ENCODE peak calls at places on chromosome 9, in seven cellular contexts. Q is T-helper 2 cell; O is stimulated activated CD8-positive, alpha-beta memory T cell treated with anti-CD3 and anti-CD28 coated beads, Interleukin-7, amount 100 ng/mL, for 48 hours; G is natural killer cell treated with Interleukin-12 subunit alpha and Interleukin-12 subunit beta and Interleukin-15 and Interleukin-18, amount 100 ng/mL, for 72 hours; B is NCI-H1092 treated with DMSO at 0.1 percent for 48 hours; V is bronchial epithelial cell; S is GM13977. F is an unnamed sample.

GRCh38 chr9:88179080-88179521 is 40.8 kb upstream of the SPATA31C2 start:
- DNase-seq in B (no peak), O (no peak), V (no peak), S (no peak), Q (no peak), G (peak; percentile 64), F (no peak)

GRCh38 chr9:84991506-84991855 is 322.0 kb downstream of the NTRK2 start:
- DNase-seq in S (no peak), B (no peak), O (no peak), G (no peak), V (no peak), Q (no peak), F (no peak)

GRCh38 chr9:37944671-37945481 is 40.9 kb upstream of the SLC25A51 start:
- DNase-seq in V (peak; percentile 43), S (no peak), B (no peak), G (no peak), Q (no peak), O (no peak), F (no peak)

GRCh38 chr9:18905033-18905882 is 127.8 kb downstream of the SAXO1 start:
- DNase-seq in B (no peak), Q (no peak), G (no peak), S (no peak), V (no peak), O (no peak), F (no peak)

GRCh38 chr9:126108240-126108639 is 218.4 kb upstream of the MVB12B start:
- DNase-seq in V (no peak), O (no peak), G (peak; percentile 32), S (no peak), B (no peak), Q (no peak), F (no peak)

GRCh38 chr9:2767800-2768199 is 50.5 kb downstream of the KCNV2 start:
- DNase-seq in G (no peak), S (no peak), O (no peak), B (no peak), Q (no peak), V (no peak), F (no peak)

GRCh38 chr9:126784401-126784800 is 20.4 kb upstream of the ZBTB43 start:
- DNase-seq in G (no peak), Q (no peak), S (no peak), V (no peak), O (no peak), B (no peak), F (no peak)

GRCh38 chr9:127598839-127599549 is 13.1 kb upstream of the STXBP1 start:
- DNase-seq in S (no peak), B (no peak), Q (no peak), O (no peak), G (no peak), V (no peak), F (no peak)

GRCh38 chr9:27527702-27528277 is 1.8 kb downstream of the MOB3B start:
- DNase-seq in G (no peak), V (no peak), B (no peak), Q (no peak), S (no peak), O (no peak), F (no peak)

GRCh38 chr9:109817846-109818472 is 38.0 kb downstream of the PALM2AKAP2 start:
- DNase-seq in B (peak; percentile 85), G (no peak), V (peak; percentile 93), S (peak; percentile 53), Q (no peak), O (no peak), F (peak; percentile 55)

GRCh38 chr9:128703616-128704355 is 1.5 kb downstream of the PKN3 start:
- DNase-seq in S (no peak), V (no peak), O (no peak), G (no peak), B (no peak), Q (no peak), F (no peak)

GRCh38 chr9:132411091-132411508 is 1.1 kb downstream of the CFAP77 start:
- DNase-seq in Q (peak; percentile 48), B (peak; percentile 54), V (peak; percentile 42), G (peak; percentile 67), O (peak; percentile 39), S (peak; percentile 77), F (no peak)

GRCh38 chr9:28671000-28671399 is 1097.7 kb upstream of the C9orf72 start:
- DNase-seq in S (no peak), G (no peak), Q (no peak), B (no peak), O (no peak), V (no peak), F (no peak)

GRCh38 chr9:136597141-136597885 is 51.5 kb upstream of the NOTCH1 start:
- DNase-seq in S (no peak), G (no peak), V (peak; percentile 16), Q (no peak), B (no peak), O (no peak), F (no peak)

GRCh38 chr9:96587295-96587694 is 32.3 kb downstream of the CDC14B start:
- DNase-seq in V (no peak), Q (no peak), O (no peak), G (peak; percentile 54), S (no peak), B (no peak), F (no peak)

GRCh38 chr9:127930298-127931091 is at the start of gene PIP5KL1:
- DNase-seq in B (peak; percentile 59), V (peak; percentile 57), Q (peak; percentile 56), S (peak; percentile 97), O (no peak), G (peak; percentile 88), F (peak; percentile 61)

GRCh38 chr9:115395511-115396021 is 277.6 kb upstream of the TNC start:
- DNase-seq in B (peak; percentile 58), Q (no peak), G (no peak), S (no peak), V (peak; percentile 64), O (no peak), F (no peak)

GRCh38 chr9:130267930-130268329 is 2.4 kb downstream of the HMCN2 start:
- DNase-seq in O (no peak), B (no peak), V (no peak), G (no peak), S (no peak), Q (no peak), F (no peak)

GRCh38 chr9:119500072-119500771 is 131.0 kb upstream of the BRINP1 start:
- DNase-seq in G (no peak), Q (no peak), O (no peak), B (no peak), V (no peak), S (no peak), F (no peak)

GRCh38 chr9:110133608-110134214 is 74.2 kb downstream of the C9orf152 start:
- DNase-seq in O (no peak), V (peak; percentile 80), G (no peak), B (no peak), S (no peak), Q (no peak), F (no peak)

GRCh38 chr9:91949293-91949945 is 609 bp downstream of the ROR2 start:
- DNase-seq in B (peak; percentile 37), S (no peak), V (no peak), G (no peak), O (no peak), Q (no peak), F (no peak)

GRCh38 chr9:19976226-19976625 is 187.4 kb upstream of the SLC24A2 start:
- DNase-seq in V (peak; percentile 91), Q (peak; percentile 8), S (no peak), B (no peak), O (no peak), G (no peak), F (no peak)

GRCh38 chr9:133509179-133510083 is 15.3 kb downstream of the MYMK start:
- DNase-seq in G (no peak), O (no peak), V (peak; percentile 17), Q (no peak), S (no peak), B (peak; percentile 96), F (peak; percentile 96)

GRCh38 chr9:35863583-35863982 is 6.6 kb downstream of the OR13J1 start:
- DNase-seq in V (no peak), Q (no peak), B (no peak), G (no peak), O (no peak), S (no peak), F (no peak)

GRCh38 chr9:116468369-116468768 is 218.7 kb upstream of the TRIM32 start:
- DNase-seq in V (no peak), S (no peak), G (no peak), O (no peak), Q (no peak), B (no peak), F (no peak)

GRCh38 chr9:90285946-90286345 is 356.7 kb downstream of the DIRAS2 start:
- DNase-seq in V (no peak), O (no peak), G (no peak), B (no peak), S (no peak), Q (no peak), F (no peak)